ENCODE peak calls at places on chromosomes 4 and X, in seven cellular contexts. One of them, this sample, is unnamed.

GRCh38 chr4:68655764-68656444 is 14.5 kb downstream of the UGT2B15 start:
- DNase-seq in Right ventricle myocardium superior: no peak
- DNase-seq in substantia nigra: no peak
- DNase-seq in foreskin melanocyte: no peak
- DNase-seq in activated CD4-positive, alpha-beta T cell treated with anti-CD3 and anti-CD28 coated beads, Interleukin-2, amount 50 U/mL, for 4 hours: no peak
- DNase-seq in dermis microvascular lymphatic vessel endothelial cell: no peak
- DNase-seq in activated T-cell treated with anti-CD3 and anti-CD28 coated beads for 1 hour: no peak
- DNase-seq in this sample: no peak

GRCh38 chrX:134237363-134237702 is 351 bp downstream of the CCDC160 start:
- DNase-seq in Right ventricle myocardium superior: no peak
- DNase-seq in substantia nigra: no peak
- DNase-seq in foreskin melanocyte: no peak
- DNase-seq in activated CD4-positive, alpha-beta T cell treated with anti-CD3 and anti-CD28 coated beads, Interleukin-2, amount 50 U/mL, for 4 hours: no peak
- DNase-seq in dermis microvascular lymphatic vessel endothelial cell: no peak
- DNase-seq in activated T-cell treated with anti-CD3 and anti-CD28 coated beads for 1 hour: no peak
- DNase-seq in this sample: no peak

GRCh38 chr4:6011271-6011671 is 7.0 kb downstream of the C4orf50 start:
- DNase-seq in Right ventricle myocardium superior: no peak
- DNase-seq in substantia nigra: no peak
- DNase-seq in foreskin melanocyte: no peak
- DNase-seq in activated CD4-positive, alpha-beta T cell treated with anti-CD3 and anti-CD28 coated beads, Interleukin-2, amount 50 U/mL, for 4 hours: no peak
- DNase-seq in dermis microvascular lymphatic vessel endothelial cell: no peak
- DNase-seq in activated T-cell treated with anti-CD3 and anti-CD28 coated beads for 1 hour: no peak
- DNase-seq in this sample: no peak

GRCh38 chrX:24619647-24620046 is 27.5 kb downstream of the PCYT1B start:
- DNase-seq in Right ventricle myocardium superior: no peak
- DNase-seq in substantia nigra: peak; percentile 24
- DNase-seq in foreskin melanocyte: peak; percentile 48
- DNase-seq in activated CD4-positive, alpha-beta T cell treated with anti-CD3 and anti-CD28 coated beads, Interleukin-2, amount 50 U/mL, for 4 hours: no peak
- DNase-seq in dermis microvascular lymphatic vessel endothelial cell: no peak
- DNase-seq in activated T-cell treated with anti-CD3 and anti-CD28 coated beads for 1 hour: no peak
- DNase-seq in this sample: peak; percentile 59

GRCh38 chr4:67911128-67911527 is 27.3 kb upstream of the TMPRSS11D start:
- DNase-seq in Right ventricle myocardium superior: no peak
- DNase-seq in substantia nigra: no peak
- DNase-seq in foreskin melanocyte: no peak
- DNase-seq in activated CD4-positive, alpha-beta T cell treated with anti-CD3 and anti-CD28 coated beads, Interleukin-2, amount 50 U/mL, for 4 hours: no peak
- DNase-seq in dermis microvascular lymphatic vessel endothelial cell: no peak
- DNase-seq in activated T-cell treated with anti-CD3 and anti-CD28 coated beads for 1 hour: no peak
- DNase-seq in this sample: no peak

GRCh38 chr4:122826596-122827257 is at the start of gene FGF2:
- DNase-seq in Right ventricle myocardium superior: peak; percentile 81
- DNase-seq in substantia nigra: peak; percentile 56
- DNase-seq in foreskin melanocyte: no peak
- DNase-seq in activated CD4-positive, alpha-beta T cell treated with anti-CD3 and anti-CD28 coated beads, Interleukin-2, amount 50 U/mL, for 4 hours: no peak
- DNase-seq in dermis microvascular lymphatic vessel endothelial cell: no peak
- DNase-seq in activated T-cell treated with anti-CD3 and anti-CD28 coated beads for 1 hour: no peak
- DNase-seq in this sample: peak; percentile 63

GRCh38 chr4:105966046-105966445 is 70.8 kb downstream of the NPNT start:
- DNase-seq in Right ventricle myocardium superior: no peak
- DNase-seq in substantia nigra: no peak
- DNase-seq in foreskin melanocyte: peak; percentile 75
- DNase-seq in activated CD4-positive, alpha-beta T cell treated with anti-CD3 and anti-CD28 coated beads, Interleukin-2, amount 50 U/mL, for 4 hours: no peak
- DNase-seq in dermis microvascular lymphatic vessel endothelial cell: no peak
- DNase-seq in activated T-cell treated with anti-CD3 and anti-CD28 coated beads for 1 hour: no peak
- DNase-seq in this sample: peak; percentile 46

GRCh38 chrX:34972206-34972605 is 29.6 kb downstream of the FAM47B start:
- DNase-seq in Right ventricle myocardium superior: no peak
- DNase-seq in substantia nigra: no peak
- DNase-seq in foreskin melanocyte: no peak
- DNase-seq in activated CD4-positive, alpha-beta T cell treated with anti-CD3 and anti-CD28 coated beads, Interleukin-2, amount 50 U/mL, for 4 hours: no peak
- DNase-seq in dermis microvascular lymphatic vessel endothelial cell: no peak
- DNase-seq in activated T-cell treated with anti-CD3 and anti-CD28 coated beads for 1 hour: no peak
- DNase-seq in this sample: no peak

GRCh38 chrX:46595084-46595483 is 21.5 kb downstream of the CHST7 start:
- DNase-seq in Right ventricle myocardium superior: no peak
- DNase-seq in substantia nigra: no peak
- DNase-seq in foreskin melanocyte: no peak
- DNase-seq in activated CD4-positive, alpha-beta T cell treated with anti-CD3 and anti-CD28 coated beads, Interleukin-2, amount 50 U/mL, for 4 hours: no peak
- DNase-seq in dermis microvascular lymphatic vessel endothelial cell: no peak
- DNase-seq in activated T-cell treated with anti-CD3 and anti-CD28 coated beads for 1 hour: no peak
- DNase-seq in this sample: no peak

GRCh38 chrX:22196151-22196550 is 76.6 kb upstream of the CBLL2 start:
- DNase-seq in Right ventricle myocardium superior: no peak
- DNase-seq in substantia nigra: no peak
- DNase-seq in foreskin melanocyte: no peak
- DNase-seq in activated CD4-positive, alpha-beta T cell treated with anti-CD3 and anti-CD28 coated beads, Interleukin-2, amount 50 U/mL, for 4 hours: no peak
- DNase-seq in dermis microvascular lymphatic vessel endothelial cell: no peak
- DNase-seq in activated T-cell treated with anti-CD3 and anti-CD28 coated beads for 1 hour: no peak
- DNase-seq in this sample: peak; percentile 64

GRCh38 chr4:105198541-105198940 is 51.9 kb downstream of the TET2 start:
- DNase-seq in Right ventricle myocardium superior: no peak
- DNase-seq in substantia nigra: no peak
- DNase-seq in foreskin melanocyte: no peak
- DNase-seq in activated CD4-positive, alpha-beta T cell treated with anti-CD3 and anti-CD28 coated beads, Interleukin-2, amount 50 U/mL, for 4 hours: no peak
- DNase-seq in dermis microvascular lymphatic vessel endothelial cell: no peak
- DNase-seq in activated T-cell treated with anti-CD3 and anti-CD28 coated beads for 1 hour: no peak
- DNase-seq in this sample: no peak

GRCh38 chr4:161132715-161133425 is 1030.9 kb downstream of the FSTL5 start:
- DNase-seq in Right ventricle myocardium superior: no peak
- DNase-seq in substantia nigra: no peak
- DNase-seq in foreskin melanocyte: no peak
- DNase-seq in activated CD4-positive, alpha-beta T cell treated with anti-CD3 and anti-CD28 coated beads, Interleukin-2, amount 50 U/mL, for 4 hours: no peak
- DNase-seq in dermis microvascular lymphatic vessel endothelial cell: no peak
- DNase-seq in activated T-cell treated with anti-CD3 and anti-CD28 coated beads for 1 hour: no peak
- DNase-seq in this sample: no peak

GRCh38 chrX:40106677-40107290 is 9.0 kb upstream of the BCOR start:
- DNase-seq in Right ventricle myocardium superior: no peak
- DNase-seq in substantia nigra: no peak
- DNase-seq in foreskin melanocyte: no peak
- DNase-seq in activated CD4-positive, alpha-beta T cell treated with anti-CD3 and anti-CD28 coated beads, Interleukin-2, amount 50 U/mL, for 4 hours: no peak
- DNase-seq in dermis microvascular lymphatic vessel endothelial cell: no peak
- DNase-seq in activated T-cell treated with anti-CD3 and anti-CD28 coated beads for 1 hour: no peak
- DNase-seq in this sample: peak; percentile 69

GRCh38 chr4:56374956-56375355 is 12.3 kb downstream of the AASDH start:
- DNase-seq in Right ventricle myocardium superior: no peak
- DNase-seq in substantia nigra: no peak
- DNase-seq in foreskin melanocyte: no peak
- DNase-seq in activated CD4-positive, alpha-beta T cell treated with anti-CD3 and anti-CD28 coated beads, Interleukin-2, amount 50 U/mL, for 4 hours: no peak
- DNase-seq in dermis microvascular lymphatic vessel endothelial cell: no peak
- DNase-seq in activated T-cell treated with anti-CD3 and anti-CD28 coated beads for 1 hour: no peak
- DNase-seq in this sample: no peak

GRCh38 chr4:53744446-53745160 is 153.3 kb upstream of the LNX1 start:
- DNase-seq in Right ventricle myocardium superior: no peak
- DNase-seq in substantia nigra: no peak
- DNase-seq in foreskin melanocyte: no peak
- DNase-seq in activated CD4-positive, alpha-beta T cell treated with anti-CD3 and anti-CD28 coated beads, Interleukin-2, amount 50 U/mL, for 4 hours: no peak
- DNase-seq in dermis microvascular lymphatic vessel endothelial cell: no peak
- DNase-seq in activated T-cell treated with anti-CD3 and anti-CD28 coated beads for 1 hour: no peak
- DNase-seq in this sample: peak; percentile 3

GRCh38 chr4:6183740-6184139 is 16.6 kb downstream of the JAKMIP1 start:
- DNase-seq in Right ventricle myocardium superior: no peak
- DNase-seq in substantia nigra: no peak
- DNase-seq in foreskin melanocyte: no peak
- DNase-seq in activated CD4-positive, alpha-beta T cell treated with anti-CD3 and anti-CD28 coated beads, Interleukin-2, amount 50 U/mL, for 4 hours: no peak
- DNase-seq in dermis microvascular lymphatic vessel endothelial cell: no peak
- DNase-seq in activated T-cell treated with anti-CD3 and anti-CD28 coated beads for 1 hour: no peak
- DNase-seq in this sample: no peak

GRCh38 chr4:28075557-28075956 is 1214.9 kb downstream of the STIM2 start:
- DNase-seq in Right ventricle myocardium superior: no peak
- DNase-seq in substantia nigra: no peak
- DNase-seq in foreskin melanocyte: no peak
- DNase-seq in activated CD4-positive, alpha-beta T cell treated with anti-CD3 and anti-CD28 coated beads, Interleukin-2, amount 50 U/mL, for 4 hours: no peak
- DNase-seq in dermis microvascular lymphatic vessel endothelial cell: no peak
- DNase-seq in activated T-cell treated with anti-CD3 and anti-CD28 coated beads for 1 hour: no peak
- DNase-seq in this sample: no peak

GRCh38 chr4:145287351-145287750 is 107.0 kb upstream of the OTUD4 start:
- DNase-seq in Right ventricle myocardium superior: no peak
- DNase-seq in substantia nigra: no peak
- DNase-seq in foreskin melanocyte: no peak
- DNase-seq in activated CD4-positive, alpha-beta T cell treated with anti-CD3 and anti-CD28 coated beads, Interleukin-2, amount 50 U/mL, for 4 hours: no peak
- DNase-seq in dermis microvascular lymphatic vessel endothelial cell: no peak
- DNase-seq in activated T-cell treated with anti-CD3 and anti-CD28 coated beads for 1 hour: no peak
- DNase-seq in this sample: no peak

GRCh38 chrX:39966186-39966585 is 131.6 kb downstream of the BCOR start:
- DNase-seq in Right ventricle myocardium superior: no peak
- DNase-seq in substantia nigra: no peak
- DNase-seq in foreskin melanocyte: no peak
- DNase-seq in activated CD4-positive, alpha-beta T cell treated with anti-CD3 and anti-CD28 coated beads, Interleukin-2, amount 50 U/mL, for 4 hours: no peak
- DNase-seq in dermis microvascular lymphatic vessel endothelial cell: no peak
- DNase-seq in activated T-cell treated with anti-CD3 and anti-CD28 coated beads for 1 hour: no peak
- DNase-seq in this sample: peak; percentile 5

GRCh38 chr4:37885496-37885895 is 5.4 kb upstream of the TBC1D1 start:
- DNase-seq in Right ventricle myocardium superior: no peak
- DNase-seq in substantia nigra: no peak
- DNase-seq in foreskin melanocyte: no peak
- DNase-seq in activated CD4-positive, alpha-beta T cell treated with anti-CD3 and anti-CD28 coated beads, Interleukin-2, amount 50 U/mL, for 4 hours: no peak
- DNase-seq in dermis microvascular lymphatic vessel endothelial cell: no peak
- DNase-seq in activated T-cell treated with anti-CD3 and anti-CD28 coated beads for 1 hour: no peak
- DNase-seq in this sample: no peak

GRCh38 chr4:134122903-134123302 is 78.7 kb downstream of the PABPC4L start:
- DNase-seq in Right ventricle myocardium superior: no peak
- DNase-seq in substantia nigra: no peak
- DNase-seq in foreskin melanocyte: no peak
- DNase-seq in activated CD4-positive, alpha-beta T cell treated with anti-CD3 and anti-CD28 coated beads, Interleukin-2, amount 50 U/mL, for 4 hours: no peak
- DNase-seq in dermis microvascular lymphatic vessel endothelial cell: no peak
- DNase-seq in activated T-cell treated with anti-CD3 and anti-CD28 coated beads for 1 hour: no peak
- DNase-seq in this sample: no peak

GRCh38 chrX:150848914-150849365 is 49.5 kb downstream of the CD99L2 start:
- DNase-seq in Right ventricle myocardium superior: no peak
- DNase-seq in substantia nigra: no peak
- DNase-seq in foreskin melanocyte: no peak
- DNase-seq in activated CD4-positive, alpha-beta T cell treated with anti-CD3 and anti-CD28 coated beads, Interleukin-2, amount 50 U/mL, for 4 hours: no peak
- DNase-seq in dermis microvascular lymphatic vessel endothelial cell: peak; percentile 55
- DNase-seq in activated T-cell treated with anti-CD3 and anti-CD28 coated beads for 1 hour: no peak
- DNase-seq in this sample: peak; percentile 95

GRCh38 chrX:31070057-31070468 is 1.8 kb downstream of the FTHL17 start:
- DNase-seq in Right ventricle myocardium superior: no peak
- DNase-seq in substantia nigra: no peak
- DNase-seq in foreskin melanocyte: no peak
- DNase-seq in activated CD4-positive, alpha-beta T cell treated with anti-CD3 and anti-CD28 coated beads, Interleukin-2, amount 50 U/mL, for 4 hours: no peak
- DNase-seq in dermis microvascular lymphatic vessel endothelial cell: no peak
- DNase-seq in activated T-cell treated with anti-CD3 and anti-CD28 coated beads for 1 hour: no peak
- DNase-seq in this sample: peak; percentile 63

GRCh38 chr4:181538435-181538834 is 704.8 kb upstream of the TENM3 start:
- DNase-seq in Right ventricle myocardium superior: no peak
- DNase-seq in substantia nigra: no peak
- DNase-seq in foreskin melanocyte: no peak
- DNase-seq in activated CD4-positive, alpha-beta T cell treated with anti-CD3 and anti-CD28 coated beads, Interleukin-2, amount 50 U/mL, for 4 hours: no peak
- DNase-seq in dermis microvascular lymphatic vessel endothelial cell: no peak
- DNase-seq in activated T-cell treated with anti-CD3 and anti-CD28 coated beads for 1 hour: no peak
- DNase-seq in this sample: peak; percentile 17

GRCh38 chrX:154398668-154399526 is 720 bp downstream of the RPL10 start:
- DNase-seq in Right ventricle myocardium superior: peak; percentile 92
- DNase-seq in substantia nigra: peak; percentile 63
- DNase-seq in foreskin melanocyte: peak; percentile 69
- DNase-seq in activated CD4-positive, alpha-beta T cell treated with anti-CD3 and anti-CD28 coated beads, Interleukin-2, amount 50 U/mL, for 4 hours: peak; percentile 77
- DNase-seq in dermis microvascular lymphatic vessel endothelial cell: peak; percentile 60
- DNase-seq in activated T-cell treated with anti-CD3 and anti-CD28 coated beads for 1 hour: peak; percentile 73
- DNase-seq in this sample: peak; percentile 81

GRCh38 chr4:185811509-185812364 is at the start of gene SORBS2:
- DNase-seq in Right ventricle myocardium superior: peak; percentile 46
- DNase-seq in substantia nigra: peak; percentile 38
- DNase-seq in foreskin melanocyte: no peak
- DNase-seq in activated CD4-positive, alpha-beta T cell treated with anti-CD3 and anti-CD28 coated beads, Interleukin-2, amount 50 U/mL, for 4 hours: no peak
- DNase-seq in dermis microvascular lymphatic vessel endothelial cell: no peak
- DNase-seq in activated T-cell treated with anti-CD3 and anti-CD28 coated beads for 1 hour: no peak
- DNase-seq in this sample: peak; percentile 49

GRCh38 chr4:77921701-77922100 is 59.1 kb downstream of the MRPL1 start:
- DNase-seq in Right ventricle myocardium superior: no peak
- DNase-seq in substantia nigra: no peak
- DNase-seq in foreskin melanocyte: peak; percentile 37
- DNase-seq in activated CD4-positive, alpha-beta T cell treated with anti-CD3 and anti-CD28 coated beads, Interleukin-2, amount 50 U/mL, for 4 hours: no peak
- DNase-seq in dermis microvascular lymphatic vessel endothelial cell: no peak
- DNase-seq in activated T-cell treated with anti-CD3 and anti-CD28 coated beads for 1 hour: no peak
- DNase-seq in this sample: no peak

GRCh38 chrX:15815779-15816452 is 25.6 kb downstream of the ZRSR2 start:
- DNase-seq in Right ventricle myocardium superior: no peak
- DNase-seq in substantia nigra: no peak
- DNase-seq in foreskin melanocyte: no peak
- DNase-seq in activated CD4-positive, alpha-beta T cell treated with anti-CD3 and anti-CD28 coated beads, Interleukin-2, amount 50 U/mL, for 4 hours: peak; percentile 6
- DNase-seq in dermis microvascular lymphatic vessel endothelial cell: peak; percentile 16
- DNase-seq in activated T-cell treated with anti-CD3 and anti-CD28 coated beads for 1 hour: no peak
- DNase-seq in this sample: peak; percentile 2

GRCh38 chrX:13050151-13050550 is 5.7 kb upstream of the FAM9C start:
- DNase-seq in Right ventricle myocardium superior: no peak
- DNase-seq in substantia nigra: no peak
- DNase-seq in foreskin melanocyte: no peak
- DNase-seq in activated CD4-positive, alpha-beta T cell treated with anti-CD3 and anti-CD28 coated beads, Interleukin-2, amount 50 U/mL, for 4 hours: no peak
- DNase-seq in dermis microvascular lymphatic vessel endothelial cell: no peak
- DNase-seq in activated T-cell treated with anti-CD3 and anti-CD28 coated beads for 1 hour: no peak
- DNase-seq in this sample: no peak

GRCh38 chr4:80184791-80185756 is 12.2 kb upstream of the PRDM8 start:
- DNase-seq in Right ventricle myocardium superior: no peak
- DNase-seq in substantia nigra: no peak
- DNase-seq in foreskin melanocyte: no peak
- DNase-seq in activated CD4-positive, alpha-beta T cell treated with anti-CD3 and anti-CD28 coated beads, Interleukin-2, amount 50 U/mL, for 4 hours: no peak
- DNase-seq in dermis microvascular lymphatic vessel endothelial cell: no peak
- DNase-seq in activated T-cell treated with anti-CD3 and anti-CD28 coated beads for 1 hour: no peak
- DNase-seq in this sample: peak; percentile 61